ENCODE peak calls at places on chromosomes 12 and 14, in nine cellular contexts. T is testis, L is tibial artery, Q is IMR-90, R is Peyer's patch, W is tibial nerve, X is RWPE2, F is upper lobe of right lung, G is cardiac fibroblast. V is an unnamed sample.

GRCh38 chr12:31832740-31833540 is 104.1 kb upstream of the AMN1 start:
- DNase-seq in L (no peak), X (no peak), W (no peak), Q (no peak), G (no peak), R (no peak), F (no peak), T (no peak), V (no peak)

GRCh38 chr14:99397698-99398097 is 83.0 kb downstream of the SETD3 start:
- DNase-seq in Q (no peak), G (no peak), T (no peak), R (no peak), F (no peak), L (no peak), X (no peak), W (no peak), V (no peak)

GRCh38 chr14:38762845-38763244 is 340.2 kb downstream of the SEC23A start:
- DNase-seq in T (no peak), W (no peak), X (no peak), L (no peak), Q (no peak), G (no peak), R (no peak), F (no peak), V (no peak)

GRCh38 chr12:16019131-16019530 is 108.0 kb downstream of the DERA start:
- DNase-seq in G (no peak), Q (peak), X (no peak), R (no peak), F (no peak), T (no peak), W (no peak), L (no peak), V (no peak)

GRCh38 chr12:31204995-31205582 is 120.9 kb downstream of the SINHCAF start:
- DNase-seq in W (no peak), Q (peak), R (no peak), F (no peak), T (no peak), X (no peak), G (peak), L (no peak), V (no peak)

GRCh38 chr14:85416771-85417170 is 113.2 kb upstream of the FLRT2 start:
- DNase-seq in L (no peak), X (no peak), Q (peak), T (no peak), G (peak), W (no peak), R (no peak), F (no peak), V (no peak)

GRCh38 chr12:15168279-15168678 is 52.9 kb downstream of the RERG start:
- DNase-seq in W (no peak), Q (no peak), X (no peak), F (no peak), L (no peak), G (no peak), T (no peak), R (no peak), V (no peak)

GRCh38 chr14:40252817-40253447 is 820.7 kb upstream of the FBXO33 start:
- DNase-seq in W (no peak), X (no peak), F (no peak), T (no peak), L (no peak), G (no peak), Q (no peak), R (no peak), V (no peak)

GRCh38 chr14:36194645-36195044 is 18.1 kb upstream of the PTCSC3 start:
- DNase-seq in T (no peak), L (no peak), R (no peak), X (no peak), G (no peak), W (no peak), F (no peak), Q (no peak), V (no peak)

GRCh38 chr12:103632554-103633216 is 45.6 kb downstream of the STAB2 start:
- DNase-seq in G (peak), T (peak), R (peak), Q (peak), W (no peak), X (no peak), F (peak), L (no peak), V (no peak)

GRCh38 chr12:68031881-68032739 is 42.9 kb downstream of the IFNG-AS1 start:
- DNase-seq in L (no peak), Q (no peak), W (no peak), X (no peak), R (no peak), G (no peak), T (no peak), F (no peak), V (no peak)

GRCh38 chr12:69095765-69096477 is 143.4 kb upstream of the CPSF6 start:
- DNase-seq in G (peak), F (no peak), R (no peak), Q (no peak), W (no peak), T (peak), L (no peak), X (no peak), V (no peak)

GRCh38 chr12:60148831-60149230 is 553.0 kb downstream of the SLC16A7 start:
- DNase-seq in T (no peak), X (no peak), F (no peak), Q (peak), W (no peak), L (no peak), R (no peak), G (peak), V (no peak)

GRCh38 chr12:111183094-111183493 is 185.8 kb downstream of the PHETA1 start:
- DNase-seq in Q (no peak), T (no peak), R (no peak), W (no peak), G (no peak), X (no peak), F (no peak), L (no peak), V (no peak)

GRCh38 chr14:75605916-75606315 is 27.5 kb downstream of the FLVCR2 start:
- DNase-seq in T (peak), L (no peak), W (no peak), X (no peak), F (no peak), R (no peak), Q (no peak), G (no peak), V (no peak)

GRCh38 chr14:65243766-65244442 is 141.6 kb upstream of the MAX start:
- DNase-seq in F (no peak), G (peak), L (no peak), Q (peak), R (no peak), X (no peak), W (no peak), T (no peak), V (no peak)

GRCh38 chr12:132597333-132598283 is 12.8 kb downstream of the LRCOL1 start:
- DNase-seq in R (no peak), F (no peak), X (no peak), L (no peak), Q (peak), W (no peak), T (no peak), G (peak), V (no peak)

DNA sequence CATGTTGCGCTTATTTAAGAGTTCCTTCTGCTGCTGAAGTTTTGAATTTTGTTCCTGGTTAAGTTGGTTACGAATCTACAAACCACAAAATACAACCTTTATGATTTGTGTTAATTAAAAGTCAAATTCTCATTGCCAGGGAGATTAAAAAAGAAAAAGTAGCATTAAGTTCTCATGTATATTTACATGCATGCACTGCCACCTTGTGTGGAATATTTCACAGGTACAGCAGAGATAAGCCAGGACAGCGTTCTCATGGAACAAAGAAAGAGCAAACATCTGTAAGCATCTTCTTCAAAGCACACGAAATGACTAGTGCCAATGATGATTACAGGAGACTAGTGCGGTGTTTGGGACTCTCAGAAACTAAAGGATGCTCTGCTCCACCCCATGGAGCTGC is 34.2 kb downstream of the ZFYVE21 start:
- DNase-seq in Q (no peak), W (no peak), L (no peak), R (no peak), F (no peak), T (no peak), X (no peak), G (no peak), V (no peak)
- TF ChIP-seq CTCF in Q (no peak), W (no peak), L (no peak), R (no peak), F (no peak), T (no peak), X (peak), G (no peak), V (peak)

GRCh38 chr12:65387396-65387795 is 108.9 kb downstream of the MSRB3 start:
- DNase-seq in R (no peak), F (no peak), T (no peak), Q (peak), L (no peak), X (no peak), W (no peak), G (no peak), V (no peak)
- TF ChIP-seq CTCF in R (no peak), F (no peak), T (no peak), Q (no peak), L (no peak), X (no peak), W (no peak), G (no peak), V (no peak)

DNA sequence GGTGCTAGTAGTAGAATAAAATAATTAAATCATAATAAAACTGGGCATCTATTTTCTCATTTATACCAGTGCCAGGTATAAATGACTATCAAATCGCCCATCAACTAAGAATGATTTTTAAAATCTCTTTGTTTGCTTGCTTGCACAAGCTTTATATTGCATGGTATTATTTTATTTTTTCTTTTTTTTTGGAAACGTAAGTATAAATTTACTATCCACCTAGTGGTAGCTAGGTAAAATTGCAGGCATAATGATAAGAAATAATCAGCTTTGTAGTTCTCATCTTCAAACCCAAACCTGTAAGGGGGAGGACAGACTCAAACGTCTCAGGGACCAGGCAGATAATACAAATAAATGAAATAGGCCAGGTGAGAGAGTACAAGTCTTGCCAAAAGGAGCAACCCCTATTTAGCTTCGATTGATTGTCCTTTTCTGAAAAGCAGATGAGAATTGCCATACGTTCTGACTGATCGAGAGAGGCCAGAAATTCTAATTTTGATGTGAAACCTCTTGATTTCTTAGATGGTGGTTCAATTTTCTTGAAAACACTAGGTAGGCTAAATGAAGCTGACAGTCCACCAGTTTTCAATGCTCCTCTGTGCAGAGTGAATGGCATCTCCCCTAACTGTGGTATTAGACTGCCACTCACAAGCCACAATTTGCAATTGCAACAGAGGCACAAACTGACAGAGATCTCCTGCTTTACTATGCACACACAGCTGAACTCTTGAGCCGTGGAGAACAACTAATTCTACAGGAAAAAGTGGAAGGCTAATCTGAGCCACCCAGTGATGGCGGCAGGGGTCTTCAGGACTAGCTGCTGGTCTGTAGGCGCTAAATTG is 189.3 kb downstream of the DACT1 start:
- DNase-seq in W (no peak), T (no peak), Q (no peak), L (no peak), X (no peak), F (no peak), R (no peak), G (no peak), V (no peak)
- TF ChIP-seq CTCF in W (no peak), T (no peak), Q (peak), L (no peak), X (peak), F (peak), R (peak), G (peak), V (peak)

GRCh38 chr12:120750806-120751205 is 25.2 kb downstream of the ACADS start:
- DNase-seq in W (no peak), F (no peak), G (no peak), L (no peak), X (no peak), Q (no peak), T (no peak), R (no peak), V (no peak)
- TF ChIP-seq CTCF in W (no peak), F (no peak), G (no peak), L (no peak), X (no peak), Q (no peak), T (no peak), R (no peak), V (peak)

DNA sequence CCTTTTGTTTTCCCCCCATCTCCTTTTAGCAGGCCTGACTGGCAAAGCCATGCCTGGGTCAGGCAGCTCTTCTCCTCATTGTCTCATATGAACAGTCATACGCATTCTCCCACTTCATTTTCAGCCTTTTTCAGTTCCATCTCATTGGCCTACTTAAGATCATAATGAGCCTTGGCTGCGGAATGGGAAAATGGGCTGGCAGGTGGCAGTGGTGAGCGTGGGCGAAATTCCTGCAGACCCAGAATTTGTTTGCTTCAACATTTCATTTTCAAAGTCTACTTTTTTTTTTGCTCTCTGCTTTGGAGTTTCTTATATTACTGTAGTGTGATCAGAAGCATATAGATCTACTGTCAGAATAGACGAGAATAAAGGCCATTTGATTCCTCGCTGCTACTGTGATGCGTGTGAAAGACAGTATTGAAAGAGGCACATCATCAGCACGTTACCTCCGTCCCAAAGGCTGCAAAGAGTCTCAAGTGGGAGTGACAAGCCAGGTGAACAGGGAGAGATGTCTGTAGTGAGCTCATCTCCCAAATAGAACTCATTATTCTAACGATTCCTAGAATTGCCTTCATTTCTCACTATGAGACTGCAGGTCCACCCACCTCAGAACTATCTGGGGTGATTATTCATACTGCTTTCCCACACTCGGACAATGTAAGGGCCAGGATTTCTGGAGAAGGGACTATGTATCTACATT is 73.7 kb downstream of the TBK1 start:
- DNase-seq in L (no peak), W (no peak), X (no peak), T (no peak), G (no peak), Q (no peak), F (no peak), R (no peak), V (no peak)
- TF ChIP-seq CTCF in L (no peak), W (no peak), X (no peak), T (no peak), G (no peak), Q (no peak), F (no peak), R (no peak), V (no peak)

DNA sequence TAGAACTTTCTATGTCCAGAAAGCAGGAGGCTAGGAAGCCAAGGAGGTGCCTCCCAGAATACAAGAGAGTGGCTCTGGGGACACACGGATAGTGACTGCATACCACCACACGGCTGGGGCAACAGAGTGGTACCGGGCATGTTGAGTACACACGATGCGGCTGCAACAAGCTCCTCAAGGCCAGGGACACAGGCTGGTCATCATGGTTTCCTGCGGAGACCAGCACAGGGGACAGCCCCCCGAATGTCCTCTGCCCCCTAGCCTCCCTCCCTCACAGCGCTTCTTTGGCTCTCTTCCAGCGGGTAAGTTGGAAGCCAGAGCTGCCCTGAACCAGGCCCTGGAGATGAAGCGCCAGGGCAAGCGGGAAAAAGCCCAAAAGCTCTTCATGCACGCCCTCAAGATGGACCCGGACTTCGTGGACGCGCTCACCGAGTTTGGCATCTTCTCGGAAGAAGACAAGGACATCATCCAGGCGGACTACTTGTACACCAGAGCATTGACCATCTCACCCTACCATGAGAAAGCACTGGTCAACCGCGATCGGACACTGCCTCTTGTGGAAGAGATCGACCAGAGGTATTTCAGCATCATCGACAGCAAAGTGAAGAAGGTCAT is 3.1 kb downstream of the FICD start:
- DNase-seq in W (no peak), T (no peak), Q (no peak), L (no peak), X (no peak), R (no peak), G (no peak), F (no peak), V (no peak)
- TF ChIP-seq CTCF in W (no peak), T (no peak), Q (no peak), L (no peak), X (no peak), R (no peak), G (no peak), F (no peak), V (no peak)

GRCh38 chr12:52836042-52836466 is 1.9 kb upstream of the KRT79 start:
- DNase-seq in X (no peak), L (no peak), F (peak), Q (peak), W (no peak), T (no peak), R (no peak), G (peak), V (peak)
- TF ChIP-seq CTCF in X (no peak), L (no peak), F (no peak), Q (no peak), W (no peak), T (no peak), R (no peak), G (no peak), V (no peak)

DNA sequence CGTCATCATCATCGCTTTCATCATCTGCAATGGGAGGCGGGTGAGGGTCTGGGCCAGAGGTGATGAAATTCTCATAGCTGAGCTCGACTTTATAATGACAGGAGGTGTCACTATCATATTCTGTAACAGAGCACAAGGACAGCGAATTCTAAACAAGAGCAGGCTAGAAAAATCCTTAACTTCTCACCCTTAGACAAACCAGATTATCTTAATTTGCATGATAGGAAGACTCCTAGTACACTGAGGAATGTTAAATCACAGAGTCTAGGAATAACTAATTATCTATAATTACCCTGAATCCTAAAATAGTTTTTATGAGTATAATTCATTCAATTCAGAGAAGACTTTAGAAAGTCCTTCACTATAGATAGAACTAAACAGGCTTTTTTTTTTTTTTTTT is 83.2 kb downstream of the TRAFD1 start:
- DNase-seq in Q (no peak), R (no peak), G (no peak), F (no peak), W (no peak), X (no peak), L (no peak), T (no peak), V (no peak)
- TF ChIP-seq CTCF in Q (no peak), R (no peak), G (no peak), F (no peak), W (no peak), X (no peak), L (no peak), T (no peak), V (no peak)

DNA sequence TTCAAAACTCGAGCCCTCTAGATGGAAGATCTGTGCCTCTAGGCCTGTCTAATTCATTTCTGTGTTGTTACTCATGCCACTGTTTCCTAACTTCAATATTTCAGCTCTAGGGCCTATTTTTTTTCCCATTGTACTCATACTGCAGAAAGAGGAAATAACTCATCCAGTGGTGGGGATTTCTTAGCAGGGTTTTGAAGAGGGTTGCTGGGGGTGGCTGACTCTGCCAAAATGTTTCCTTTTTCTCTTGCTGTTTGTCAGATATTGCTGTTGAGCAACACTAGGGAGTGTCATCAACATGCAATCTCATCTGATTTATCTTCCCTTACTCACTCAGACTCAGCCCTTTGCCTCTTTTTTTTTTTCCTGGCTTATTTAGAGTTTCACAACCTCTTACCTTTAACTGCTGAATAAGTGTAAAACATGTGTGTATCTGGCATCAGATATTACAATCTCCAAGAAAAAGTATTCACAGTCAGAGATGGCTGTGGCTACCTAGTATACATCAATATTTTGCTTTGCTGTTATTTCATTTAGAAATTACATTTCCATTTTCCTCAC is 189.5 kb downstream of the DUSP6 start:
- DNase-seq in X (peak), T (peak), L (peak), G (peak), Q (peak), W (peak), F (peak), R (no peak), V (no peak)
- TF ChIP-seq CTCF in X (no peak), T (no peak), L (no peak), G (no peak), Q (no peak), W (no peak), F (no peak), R (no peak), V (no peak)